ENCODE peak calls at places on chromosomes 2 and 18, in six cellular contexts. D, M, X, A, T and K are unnamed samples.

GRCh38 chr2:218979846-218980738 is 4.9 kb downstream of the FEV start:
- DNase-seq in T (peak; percentile 77), X (peak; percentile 74), A (peak; percentile 50), D (peak; percentile 94), M (peak; percentile 84), K (peak; percentile 90)

GRCh38 chr2:134232461-134232860 is 21.4 kb upstream of the MGAT5 start:
- DNase-seq in M (peak; percentile 67), A (no peak), T (no peak), X (no peak), D (no peak), K (no peak)

GRCh38 chr2:238999290-238999741 is 151.4 kb downstream of the TWIST2 start:
- DNase-seq in A (no peak), X (no peak), T (no peak), D (no peak), M (no peak), K (peak; percentile 14)

GRCh38 chr2:113175101-113175628 is 1.4 kb downstream of the PSD4 start:
- DNase-seq in M (peak; percentile 77), D (no peak), T (no peak), A (no peak), X (no peak), K (no peak)

GRCh38 chr18:48826271-48826670 is 124.5 kb downstream of the SMAD7 start:
- DNase-seq in D (peak; percentile 4), M (no peak), A (no peak), T (no peak), X (no peak), K (no peak)

GRCh38 chr2:235232474-235233435 is 261.1 kb upstream of the AGAP1 start:
- DNase-seq in D (peak; percentile 67), M (no peak), A (no peak), X (no peak), T (no peak), K (no peak)

GRCh38 chr2:237025090-237025865 is 60.4 kb upstream of the COPS8 start:
- DNase-seq in A (no peak), D (no peak), X (peak; percentile 88), M (no peak), T (no peak), K (peak; percentile 73)

GRCh38 chr2:94861308-94862152 is 9.7 kb upstream of the TEKT4 start:
- DNase-seq in A (no peak), D (peak; percentile 10), T (no peak), M (no peak), X (no peak), K (no peak)

GRCh38 chr2:202135111-202135874 is 62.2 kb downstream of the KIAA2012 start:
- DNase-seq in D (no peak), T (no peak), M (no peak), X (peak; percentile 82), A (peak; percentile 43), K (peak; percentile 98)